ENCODE peak calls at places on chromosomes 6 and 20, in eight cellular contexts. One of them, this sample, is unnamed.

GRCh38 chr20:36315545-36316351 is 9.6 kb downstream of the DLGAP4 start:
- DNase-seq in transverse colon: no peak
- DNase-seq in endothelial cell of umbilical vein: no peak
- DNase-seq in esophagus muscularis mucosa: no peak
- DNase-seq in IMR-90: no peak
- DNase-seq in H1: no peak
- DNase-seq in sigmoid colon: peak
- DNase-seq in HepG2: no peak
- DNase-seq in this sample: no peak

GRCh38 chr6:144712541-144712940 is 427.4 kb downstream of the UTRN start:
- DNase-seq in sigmoid colon: no peak
- DNase-seq in transverse colon: no peak
- DNase-seq in H1: no peak
- DNase-seq in esophagus muscularis mucosa: no peak
- DNase-seq in endothelial cell of umbilical vein: no peak
- DNase-seq in HepG2: no peak
- DNase-seq in IMR-90: peak
- DNase-seq in this sample: no peak

GRCh38 chr6:134766497-134766896 is 183.4 kb downstream of the ALDH8A1 start:
- DNase-seq in endothelial cell of umbilical vein: no peak
- DNase-seq in transverse colon: no peak
- DNase-seq in esophagus muscularis mucosa: no peak
- DNase-seq in HepG2: no peak
- DNase-seq in sigmoid colon: no peak
- DNase-seq in H1: no peak
- DNase-seq in IMR-90: no peak
- DNase-seq in this sample: no peak

GRCh38 chr6:65170273-65170672 is 536.8 kb downstream of the EYS start:
- DNase-seq in endothelial cell of umbilical vein: no peak
- DNase-seq in sigmoid colon: no peak
- DNase-seq in transverse colon: no peak
- DNase-seq in esophagus muscularis mucosa: no peak
- DNase-seq in IMR-90: peak
- DNase-seq in H1: no peak
- DNase-seq in HepG2: no peak
- DNase-seq in this sample: no peak

GRCh38 chr6:170205534-170206316 is 85.2 kb downstream of the DLL1 start:
- DNase-seq in H1: no peak
- DNase-seq in transverse colon: no peak
- DNase-seq in sigmoid colon: peak
- DNase-seq in HepG2: no peak
- DNase-seq in esophagus muscularis mucosa: peak
- DNase-seq in endothelial cell of umbilical vein: no peak
- DNase-seq in IMR-90: no peak
- DNase-seq in this sample: no peak

GRCh38 chr6:111975501-111975900 is 78.4 kb upstream of the CCN6 start:
- DNase-seq in IMR-90: no peak
- DNase-seq in endothelial cell of umbilical vein: no peak
- DNase-seq in esophagus muscularis mucosa: peak
- DNase-seq in HepG2: no peak
- DNase-seq in sigmoid colon: no peak
- DNase-seq in H1: no peak
- DNase-seq in transverse colon: no peak
- DNase-seq in this sample: no peak

GRCh38 chr20:50563133-50563944 is 53.2 kb downstream of the PTPN1 start:
- DNase-seq in sigmoid colon: no peak
- DNase-seq in transverse colon: no peak
- DNase-seq in IMR-90: no peak
- DNase-seq in endothelial cell of umbilical vein: no peak
- DNase-seq in esophagus muscularis mucosa: no peak
- DNase-seq in HepG2: peak
- DNase-seq in H1: no peak
- DNase-seq in this sample: no peak

GRCh38 chr6:145148392-145149175 is 586.7 kb downstream of the EPM2A start:
- DNase-seq in HepG2: peak
- DNase-seq in IMR-90: peak
- DNase-seq in endothelial cell of umbilical vein: no peak
- DNase-seq in transverse colon: no peak
- DNase-seq in H1: no peak
- DNase-seq in sigmoid colon: no peak
- DNase-seq in esophagus muscularis mucosa: no peak
- DNase-seq in this sample: peak

GRCh38 chr20:52622086-52622485 is 350.1 kb upstream of the TSHZ2 start:
- DNase-seq in esophagus muscularis mucosa: no peak
- DNase-seq in transverse colon: no peak
- DNase-seq in sigmoid colon: no peak
- DNase-seq in endothelial cell of umbilical vein: no peak
- DNase-seq in H1: no peak
- DNase-seq in HepG2: no peak
- DNase-seq in IMR-90: no peak
- DNase-seq in this sample: no peak

GRCh38 chr20:45987108-45987780 is 15.2 kb upstream of the ZNF335 start:
- DNase-seq in IMR-90: peak
- DNase-seq in sigmoid colon: peak
- DNase-seq in endothelial cell of umbilical vein: peak
- DNase-seq in transverse colon: peak
- DNase-seq in esophagus muscularis mucosa: no peak
- DNase-seq in H1: no peak
- DNase-seq in HepG2: peak
- DNase-seq in this sample: peak

GRCh38 chr6:139927236-139927635 is 552.8 kb upstream of the CITED2 start:
- DNase-seq in sigmoid colon: no peak
- DNase-seq in esophagus muscularis mucosa: no peak
- DNase-seq in IMR-90: peak
- DNase-seq in transverse colon: no peak
- DNase-seq in H1: no peak
- DNase-seq in endothelial cell of umbilical vein: peak
- DNase-seq in HepG2: no peak
- DNase-seq in this sample: no peak

GRCh38 chr20:37403107-37404033 is 57.4 kb downstream of the SRC start:
- DNase-seq in endothelial cell of umbilical vein: no peak
- DNase-seq in esophagus muscularis mucosa: no peak
- DNase-seq in H1: no peak
- DNase-seq in transverse colon: no peak
- DNase-seq in sigmoid colon: no peak
- DNase-seq in IMR-90: no peak
- DNase-seq in HepG2: no peak
- DNase-seq in this sample: peak
- TF ChIP-seq POLR2A in endothelial cell of umbilical vein: no peak
- TF ChIP-seq POLR2A in esophagus muscularis mucosa: no peak
- TF ChIP-seq POLR2A in H1: no peak
- TF ChIP-seq POLR2A in transverse colon: no peak
- TF ChIP-seq POLR2A in sigmoid colon: no peak
- TF ChIP-seq POLR2A in IMR-90: no peak
- TF ChIP-seq POLR2A in HepG2: no peak
- TF ChIP-seq POLR2A in this sample: no peak

GRCh38 chr20:58890454-58891075 is 38.0 kb downstream of the GNAS start:
- DNase-seq in transverse colon: peak
- DNase-seq in sigmoid colon: peak
- DNase-seq in IMR-90: peak
- DNase-seq in endothelial cell of umbilical vein: peak
- DNase-seq in esophagus muscularis mucosa: no peak
- DNase-seq in H1: no peak
- DNase-seq in HepG2: peak
- DNase-seq in this sample: peak

GRCh38 chr20:58888103-58888502 is 35.6 kb downstream of the GNAS start:
- DNase-seq in esophagus muscularis mucosa: no peak
- DNase-seq in H1: no peak
- DNase-seq in transverse colon: no peak
- DNase-seq in endothelial cell of umbilical vein: no peak
- DNase-seq in sigmoid colon: no peak
- DNase-seq in IMR-90: no peak
- DNase-seq in HepG2: no peak
- DNase-seq in this sample: no peak

GRCh38 chr20:58888521-58889333 is 36.2 kb downstream of the GNAS start:
- DNase-seq in transverse colon: peak
- DNase-seq in HepG2: peak
- DNase-seq in IMR-90: peak
- DNase-seq in endothelial cell of umbilical vein: peak
- DNase-seq in esophagus muscularis mucosa: no peak
- DNase-seq in H1: no peak
- DNase-seq in sigmoid colon: peak
- DNase-seq in this sample: peak

GRCh38 chr20:58890073-58890453 is 37.5 kb downstream of the GNAS start:
- DNase-seq in H1: no peak
- DNase-seq in HepG2: no peak
- DNase-seq in sigmoid colon: no peak
- DNase-seq in esophagus muscularis mucosa: no peak
- DNase-seq in IMR-90: no peak
- DNase-seq in transverse colon: no peak
- DNase-seq in endothelial cell of umbilical vein: no peak
- DNase-seq in this sample: no peak

GRCh38 chr20:58889334-58890072 is 37.0 kb downstream of the GNAS start:
- DNase-seq in HepG2: no peak
- DNase-seq in sigmoid colon: no peak
- DNase-seq in endothelial cell of umbilical vein: no peak
- DNase-seq in esophagus muscularis mucosa: no peak
- DNase-seq in H1: no peak
- DNase-seq in transverse colon: no peak
- DNase-seq in IMR-90: no peak
- DNase-seq in this sample: no peak
- H3K4me3 ChIP-seq in HepG2: peak
- H3K4me3 ChIP-seq in sigmoid colon: peak
- H3K4me3 ChIP-seq in endothelial cell of umbilical vein: peak
- H3K4me3 ChIP-seq in esophagus muscularis mucosa: peak
- H3K4me3 ChIP-seq in H1: peak
- H3K4me3 ChIP-seq in transverse colon: peak
- H3K4me3 ChIP-seq in IMR-90: peak
- H3K4me3 ChIP-seq in this sample: peak

GRCh38 chr6:37611516-37611915 is 86.2 kb downstream of the MDGA1 start:
- DNase-seq in H1: no peak
- DNase-seq in HepG2: no peak
- DNase-seq in IMR-90: no peak
- DNase-seq in endothelial cell of umbilical vein: no peak
- DNase-seq in sigmoid colon: no peak
- DNase-seq in transverse colon: no peak
- DNase-seq in esophagus muscularis mucosa: no peak
- DNase-seq in this sample: no peak
- TF ChIP-seq POLR2A in H1: no peak
- TF ChIP-seq POLR2A in HepG2: no peak
- TF ChIP-seq POLR2A in IMR-90: no peak
- TF ChIP-seq POLR2A in endothelial cell of umbilical vein: no peak
- TF ChIP-seq POLR2A in sigmoid colon: no peak
- TF ChIP-seq POLR2A in transverse colon: no peak
- TF ChIP-seq POLR2A in esophagus muscularis mucosa: no peak
- TF ChIP-seq POLR2A in this sample: no peak

DNA sequence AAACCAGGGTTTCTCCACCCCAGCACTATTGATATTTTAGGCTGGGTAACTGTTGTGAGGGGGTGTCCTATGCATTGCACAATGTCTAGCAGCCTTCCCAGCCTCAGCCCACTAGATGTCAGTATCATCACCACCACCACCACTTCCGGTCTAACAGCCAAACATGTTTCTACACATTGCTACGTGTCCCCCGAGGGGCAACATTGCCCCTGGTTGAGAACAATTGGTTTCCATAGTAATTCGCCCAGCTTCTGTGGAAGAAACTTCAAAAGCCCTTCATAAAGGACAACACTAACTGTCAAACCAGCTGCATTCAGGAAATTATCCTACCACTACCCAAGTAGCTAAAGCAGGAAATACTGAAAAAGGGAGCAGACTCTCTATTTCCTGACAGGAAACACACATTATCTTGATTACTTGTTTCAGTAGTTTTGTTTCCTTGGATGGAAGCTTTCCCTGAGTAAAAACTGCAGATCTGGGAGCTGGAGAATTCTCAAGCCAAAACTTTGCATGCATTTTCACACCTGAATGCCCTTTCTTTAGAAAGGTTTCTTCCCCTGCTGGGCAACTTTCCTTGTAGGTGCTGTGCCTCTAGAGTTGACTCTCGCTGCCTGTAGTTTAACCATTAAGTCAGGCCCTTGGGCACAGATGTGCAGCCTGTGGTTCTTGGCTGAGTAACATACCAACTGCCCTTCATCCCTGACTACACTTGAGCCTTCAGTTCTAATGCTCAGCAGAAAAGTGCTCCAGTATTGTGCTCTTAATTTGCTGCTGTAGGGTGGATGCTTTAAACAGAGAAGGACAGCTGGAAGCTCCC is 23.6 kb downstream of the PKHD1 start:
- DNase-seq in transverse colon: peak
- DNase-seq in H1: peak
- DNase-seq in endothelial cell of umbilical vein: peak
- DNase-seq in HepG2: peak
- DNase-seq in sigmoid colon: no peak
- DNase-seq in IMR-90: peak
- DNase-seq in esophagus muscularis mucosa: no peak
- DNase-seq in this sample: no peak
- H3K4me3 ChIP-seq in transverse colon: no peak
- H3K4me3 ChIP-seq in H1: no peak
- H3K4me3 ChIP-seq in endothelial cell of umbilical vein: no peak
- H3K4me3 ChIP-seq in HepG2: no peak
- H3K4me3 ChIP-seq in sigmoid colon: no peak
- H3K4me3 ChIP-seq in IMR-90: no peak
- H3K4me3 ChIP-seq in esophagus muscularis mucosa: peak
- H3K4me3 ChIP-seq in this sample: no peak